ENCODE peak calls at places on chromosome X, in ten cellular contexts. Q is SK-MEL-5; V is choroid plexus epithelial cell; G is left lung; L is mucosa of descending colon; C is LHCN-M2; F is T-helper 9 cell; R is activated T-cell treated with anti-CD3 and anti-CD28 coated beads, Interleukin-2, amount 50 U/mL, for 1 hour; H is CD4-positive, alpha-beta T cell; T is T-helper 17 cell. N is an unnamed sample.

GRCh38 chrX:103918050-103918449 is 44.4 kb upstream of the TMSB15B start:
- DNase-seq in Q (peak), V (peak), G (peak), L (peak), C (peak), F (peak), R (peak), H (peak), T (peak), N (peak)

GRCh38 chrX:47662144-47662657 is 3.2 kb upstream of the UXT start:
- DNase-seq in Q (peak), V (peak), G (no peak), L (no peak), C (peak), F (no peak), R (no peak), H (no peak), T (no peak), N (peak)

GRCh38 chrX:9148626-9149385 is 114.9 kb upstream of the FAM9B start:
- DNase-seq in Q (no peak), V (peak), G (no peak), L (no peak), C (peak), F (no peak), R (no peak), H (no peak), T (no peak), N (no peak)

GRCh38 chrX:44674906-44675305 is 132.2 kb upstream of the FUNDC1 start:
- DNase-seq in Q (no peak), V (no peak), G (no peak), L (no peak), C (no peak), F (no peak), R (no peak), H (no peak), T (no peak), N (no peak)

GRCh38 chrX:101377542-101377941 is 8.4 kb downstream of the BTK start:
- DNase-seq in Q (no peak), V (no peak), G (no peak), L (no peak), C (no peak), F (no peak), R (no peak), H (no peak), T (no peak), N (no peak)

GRCh38 chrX:148133099-148133725 is 152.1 kb downstream of the FMR1NB start:
- DNase-seq in Q (peak), V (no peak), G (no peak), L (no peak), C (peak), F (no peak), R (no peak), H (no peak), T (no peak), N (no peak)

GRCh38 chrX:51456814-51457213 is 39.6 kb downstream of the NUDT11 start:
- DNase-seq in Q (peak), V (peak), G (no peak), L (no peak), C (no peak), F (no peak), R (no peak), H (no peak), T (no peak), N (no peak)

GRCh38 chrX:88886908-88887307 is 139.9 kb downstream of the CPXCR1 start:
- DNase-seq in Q (peak), V (no peak), G (no peak), L (no peak), C (no peak), F (no peak), R (no peak), H (no peak), T (no peak), N (no peak)

GRCh38 chrX:45824471-45824870 is 623.8 kb upstream of the DIPK2B start:
- DNase-seq in Q (peak), V (peak), G (peak), L (no peak), C (peak), F (no peak), R (peak), H (no peak), T (no peak), N (no peak)

GRCh38 chrX:39002466-39002865 is 201.2 kb downstream of the MID1IP1 start:
- DNase-seq in Q (no peak), V (no peak), G (no peak), L (no peak), C (no peak), F (no peak), R (no peak), H (no peak), T (no peak), N (no peak)

GRCh38 chrX:2498781-2499302 is 1.9 kb downstream of the DHRSX start:
- DNase-seq in Q (peak), V (peak), G (peak), L (peak), C (no peak), F (no peak), R (no peak), H (no peak), T (no peak), N (peak)

GRCh38 chrX:43615677-43616076 is 40.4 kb upstream of the MAOA start:
- DNase-seq in Q (no peak), V (no peak), G (no peak), L (no peak), C (no peak), F (no peak), R (no peak), H (no peak), T (no peak), N (no peak)

GRCh38 chrX:133749951-133750350 is 235.4 kb downstream of the GPC3 start:
- DNase-seq in Q (no peak), V (no peak), G (no peak), L (no peak), C (no peak), F (no peak), R (no peak), H (no peak), T (no peak), N (no peak)

GRCh38 chrX:30659421-30659820 is 6.2 kb downstream of the GK start:
- DNase-seq in Q (peak), V (peak), G (no peak), L (no peak), C (peak), F (no peak), R (no peak), H (no peak), T (no peak), N (peak)

GRCh38 chrX:10949541-10949940 is 161.6 kb upstream of the HCCS start:
- DNase-seq in Q (no peak), V (no peak), G (no peak), L (no peak), C (no peak), F (no peak), R (no peak), H (no peak), T (no peak), N (no peak)

GRCh38 chrX:81120270-81120935 is 81.3 kb downstream of the HMGN5 start:
- DNase-seq in Q (no peak), V (no peak), G (no peak), L (peak), C (no peak), F (no peak), R (no peak), H (no peak), T (no peak), N (no peak)

GRCh38 chrX:25344191-25344936 is 328.6 kb upstream of the ARX start:
- DNase-seq in Q (no peak), V (no peak), G (no peak), L (no peak), C (no peak), F (no peak), R (no peak), H (no peak), T (no peak), N (no peak)

GRCh38 chrX:9370888-9371287 is 94.0 kb upstream of the TBL1X start:
- DNase-seq in Q (no peak), V (no peak), G (no peak), L (no peak), C (no peak), F (no peak), R (no peak), H (no peak), T (no peak), N (no peak)

GRCh38 chrX:148929686-148930085 is 429.3 kb downstream of the AFF2 start:
- DNase-seq in Q (no peak), V (peak), G (no peak), L (no peak), C (peak), F (no peak), R (no peak), H (no peak), T (no peak), N (no peak)

GRCh38 chrX:6849711-6850415 is 297.6 kb upstream of the STS start:
- DNase-seq in Q (no peak), V (no peak), G (no peak), L (no peak), C (no peak), F (no peak), R (no peak), H (no peak), T (no peak), N (no peak)

GRCh38 chrX:12978205-12979010 is 3.5 kb downstream of the TMSB4X start:
- DNase-seq in Q (no peak), V (peak), G (peak), L (peak), C (peak), F (peak), R (peak), H (peak), T (peak), N (no peak)

GRCh38 chrX:39112143-39112542 is 310.9 kb downstream of the MID1IP1 start:
- DNase-seq in Q (no peak), V (no peak), G (no peak), L (no peak), C (peak), F (no peak), R (no peak), H (no peak), T (no peak), N (no peak)